ENCODE peak calls at places on chromosome 16, in nine cellular contexts. U is SK-N-SH, L is upper lobe of right lung, X is stomach, S is Peyer's patch, O is tibial artery, Z is mammary epithelial cell, C is endodermal cell, R is fibroblast of pulmonary artery. A is an unnamed sample.

GRCh38 chr16:13672196-13672595 is 247.8 kb upstream of the ERCC4 start:
- DNase-seq in U (no peak), L (no peak), X (no peak), S (no peak), O (no peak), Z (peak), C (no peak), R (no peak), A (no peak)

GRCh38 chr16:88385831-88386815 is 3.4 kb downstream of the ZNF469 start:
- DNase-seq in U (no peak), L (peak), X (no peak), S (no peak), O (no peak), Z (no peak), C (no peak), R (no peak), A (peak)

GRCh38 chr16:85151603-85152413 is 39.5 kb upstream of the CIBAR2 start:
- DNase-seq in U (peak), L (no peak), X (peak), S (peak), O (peak), Z (peak), C (no peak), R (peak), A (no peak)

GRCh38 chr16:16120044-16120381 is 103.3 kb downstream of the ABCC6 start:
- DNase-seq in U (no peak), L (no peak), X (peak), S (peak), O (no peak), Z (no peak), C (no peak), R (no peak), A (no peak)

GRCh38 chr16:54657058-54657708 is 273.5 kb upstream of the IRX5 start:
- DNase-seq in U (no peak), L (no peak), X (peak), S (no peak), O (peak), Z (peak), C (peak), R (peak), A (no peak)

GRCh38 chr16:51982715-51983680 is 563.9 kb downstream of the TOX3 start:
- DNase-seq in U (peak), L (no peak), X (peak), S (peak), O (no peak), Z (peak), C (peak), R (peak), A (no peak)

GRCh38 chr16:12482821-12483220 is 320.9 kb downstream of the CPPED1 start:
- DNase-seq in U (no peak), L (no peak), X (no peak), S (no peak), O (no peak), Z (no peak), C (no peak), R (no peak), A (no peak)

GRCh38 chr16:27781981-27782880 is 232.3 kb downstream of the KATNIP start:
- DNase-seq in U (no peak), L (no peak), X (no peak), S (no peak), O (no peak), Z (no peak), C (no peak), R (no peak), A (no peak)

GRCh38 chr16:30793508-30794069 is 6.6 kb upstream of the ZNF629 start:
- DNase-seq in U (no peak), L (no peak), X (no peak), S (no peak), O (no peak), Z (no peak), C (no peak), R (no peak), A (no peak)

GRCh38 chr16:30802971-30803370 is 16.0 kb upstream of the ZNF629 start:
- DNase-seq in U (no peak), L (no peak), X (no peak), S (no peak), O (no peak), Z (no peak), C (no peak), R (no peak), A (no peak)

GRCh38 chr16:30794634-30795033 is 7.6 kb upstream of the ZNF629 start:
- DNase-seq in U (no peak), L (no peak), X (no peak), S (no peak), O (no peak), Z (no peak), C (no peak), R (no peak), A (no peak)

DNA sequence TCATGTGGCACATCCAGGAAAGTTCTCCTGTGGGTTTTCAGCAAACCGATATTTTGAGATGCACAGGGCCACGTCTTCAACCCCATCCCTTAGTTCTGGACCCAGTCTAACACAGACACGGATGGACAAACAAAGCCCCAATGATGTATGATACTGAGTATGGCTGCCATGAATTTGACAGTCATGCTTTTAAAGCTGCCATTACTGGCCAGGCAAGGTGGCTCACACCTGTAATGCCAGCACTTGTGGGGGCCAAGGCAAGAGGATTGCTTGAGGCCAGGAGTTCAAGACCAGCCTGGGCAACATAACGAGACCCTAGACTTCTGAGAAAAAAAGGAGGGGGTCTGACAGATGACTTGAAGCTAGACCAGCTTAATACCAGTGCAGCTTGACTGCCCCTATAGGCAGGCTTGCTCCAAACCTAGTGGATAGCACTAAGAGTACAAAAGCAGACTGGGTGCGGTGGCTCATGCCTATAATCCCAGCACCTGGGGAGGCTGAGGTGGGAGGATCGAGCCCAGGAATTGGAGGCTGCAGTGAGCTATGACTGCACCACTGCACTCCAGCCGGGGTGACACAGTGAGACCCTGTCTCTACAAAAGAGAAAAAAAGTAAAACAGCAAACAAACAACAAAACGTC is 10.8 kb upstream of the ZNF629 start:
- DNase-seq in U (no peak), L (no peak), X (no peak), S (no peak), O (no peak), Z (no peak), C (no peak), R (no peak), A (no peak)
- TF ChIP-seq CTCF in U (peak), L (no peak), X (no peak), S (no peak), O (no peak), Z (peak), C (peak), R (peak), A (peak)

GRCh38 chr16:67407788-67408452 is 8.4 kb downstream of the ZDHHC1 start:
- DNase-seq in U (no peak), L (no peak), X (no peak), S (no peak), O (no peak), Z (no peak), C (no peak), R (no peak), A (no peak)
- TF ChIP-seq CTCF in U (peak), L (no peak), X (no peak), S (no peak), O (no peak), Z (peak), C (peak), R (no peak), A (no peak)

GRCh38 chr16:20740007-20740883 is 1.4 kb downstream of the THUMPD1 start:
- DNase-seq in U (peak), L (no peak), X (no peak), S (no peak), O (no peak), Z (peak), C (no peak), R (peak), A (no peak)

GRCh38 chr16:20743591-20743990 is 2.0 kb upstream of the THUMPD1 start:
- DNase-seq in U (no peak), L (no peak), X (no peak), S (no peak), O (no peak), Z (no peak), C (no peak), R (no peak), A (no peak)

GRCh38 chr16:20740901-20741491 is 622 bp downstream of the THUMPD1 start:
- DNase-seq in U (peak), L (peak), X (peak), S (peak), O (peak), Z (peak), C (peak), R (peak), A (no peak)

GRCh38 chr16:20744922-20745440 is 3.4 kb upstream of the THUMPD1 start:
- DNase-seq in U (no peak), L (no peak), X (no peak), S (no peak), O (peak), Z (no peak), C (no peak), R (no peak), A (no peak)

DNA sequence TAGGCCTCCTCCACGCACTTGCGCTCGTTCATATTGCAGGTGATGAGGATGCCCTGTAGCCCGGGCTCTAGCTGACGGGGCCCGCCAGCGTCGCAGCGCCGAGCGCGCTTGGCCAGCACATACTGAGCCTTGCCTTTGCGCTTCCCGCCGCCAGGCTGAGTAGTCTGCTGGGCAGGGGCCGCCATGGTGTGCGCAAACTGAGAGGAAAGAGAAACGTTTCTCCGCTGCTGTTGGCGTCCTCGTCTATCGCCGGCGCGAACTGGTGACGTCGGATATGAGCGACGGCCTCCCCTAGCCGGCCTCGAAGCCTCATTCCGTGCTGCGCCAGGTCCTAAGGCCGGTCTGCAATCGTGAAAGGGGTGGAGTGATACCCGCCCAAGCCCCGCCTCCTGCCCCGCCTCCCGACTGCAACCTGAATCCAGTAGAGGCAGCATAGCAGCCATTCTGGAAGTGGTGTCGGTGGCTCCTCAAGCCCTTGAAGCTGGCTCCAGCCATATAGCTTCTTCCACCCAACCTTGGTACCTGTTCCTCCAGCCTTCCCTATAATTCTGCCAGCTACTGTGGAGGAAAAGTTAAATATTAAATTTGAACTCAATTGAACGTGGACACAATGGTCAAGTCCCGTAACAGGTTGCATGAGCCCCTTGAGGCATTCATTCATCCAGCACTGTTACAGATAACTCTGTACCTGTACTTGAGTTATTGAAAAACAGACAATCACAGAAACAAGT is at the start of gene THUMPD1:
- DNase-seq in U (peak), L (peak), X (peak), S (peak), O (peak), Z (peak), C (peak), R (peak), A (peak)
- TF ChIP-seq CTCF in U (peak), L (peak), X (no peak), S (peak), O (no peak), Z (peak), C (peak), R (peak), A (peak)

GRCh38 chr16:48117217-48118105 is 38.3 kb downstream of the ABCC12 start:
- DNase-seq in U (peak), L (peak), X (no peak), S (peak), O (no peak), Z (no peak), C (peak), R (peak), A (no peak)
- TF ChIP-seq CTCF in U (peak), L (peak), X (no peak), S (peak), O (no peak), Z (peak), C (peak), R (peak), A (peak)

GRCh38 chr16:19114359-19115147 is 789 bp downstream of the ITPRIPL2 start:
- DNase-seq in U (peak), L (peak), X (peak), S (peak), O (peak), Z (peak), C (peak), R (peak), A (peak)
- TF ChIP-seq CTCF in U (no peak), L (no peak), X (no peak), S (peak), O (no peak), Z (no peak), C (no peak), R (no peak), A (no peak)

GRCh38 chr16:1706386-1707192 is 594 bp downstream of the MAPK8IP3 start:
- DNase-seq in U (peak), L (peak), X (no peak), S (no peak), O (no peak), Z (no peak), C (peak), R (peak), A (no peak)

GRCh38 chr16:1708083-1708767 is 2.2 kb downstream of the MAPK8IP3 start:
- DNase-seq in U (no peak), L (no peak), X (no peak), S (no peak), O (no peak), Z (no peak), C (no peak), R (no peak), A (no peak)

GRCh38 chr16:1708768-1709180 is 2.8 kb downstream of the MAPK8IP3 start:
- DNase-seq in U (no peak), L (no peak), X (no peak), S (no peak), O (no peak), Z (no peak), C (no peak), R (peak), A (no peak)

GRCh38 chr16:1705688-1706385 is at the start of gene MAPK8IP3:
- DNase-seq in U (peak), L (peak), X (peak), S (peak), O (peak), Z (peak), C (peak), R (peak), A (peak)

DNA sequence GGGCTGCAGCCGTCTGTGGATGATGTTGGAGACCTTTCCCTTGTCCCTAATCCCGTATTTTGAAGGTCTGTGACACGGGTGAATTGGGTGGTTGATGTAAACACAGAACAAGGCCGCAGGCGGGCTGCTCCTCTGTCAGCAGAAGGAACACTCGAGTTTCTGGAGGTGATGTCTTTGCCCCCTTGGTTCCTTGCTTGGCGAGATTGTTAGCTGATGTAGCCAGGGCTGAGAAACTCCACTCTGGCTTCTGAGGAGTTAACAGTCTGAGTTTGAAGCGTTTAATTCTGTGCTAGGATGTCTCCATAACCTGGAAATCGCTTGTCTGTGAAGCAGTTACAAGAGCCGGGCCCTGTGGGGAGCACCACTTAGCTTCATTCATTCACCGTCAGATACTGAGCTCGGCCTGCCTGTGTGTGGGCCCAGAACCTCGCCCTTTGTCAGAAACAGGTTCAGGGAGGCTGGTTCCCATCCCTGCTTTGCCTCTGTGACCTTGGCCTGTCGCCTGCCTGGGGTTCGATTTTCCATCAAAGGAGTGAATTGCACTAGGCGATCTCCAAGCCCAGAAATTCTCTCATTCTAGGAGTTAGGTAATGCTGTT is 1.3 kb downstream of the MAPK8IP3 start:
- DNase-seq in U (peak), L (no peak), X (no peak), S (no peak), O (no peak), Z (no peak), C (peak), R (peak), A (no peak)
- TF ChIP-seq CTCF in U (no peak), L (no peak), X (no peak), S (no peak), O (no peak), Z (no peak), C (no peak), R (no peak), A (peak)

GRCh38 chr16:57734308-57734924 is 1.2 kb upstream of the KATNB1 start:
- DNase-seq in U (no peak), L (no peak), X (no peak), S (no peak), O (no peak), Z (no peak), C (no peak), R (no peak), A (peak)

GRCh38 chr16:57734925-57735754 is 430 bp upstream of the KATNB1 start:
- DNase-seq in U (peak), L (peak), X (peak), S (peak), O (peak), Z (peak), C (peak), R (peak), A (peak)

GRCh38 chr16:57738844-57739243 is 3.3 kb downstream of the KATNB1 start:
- DNase-seq in U (no peak), L (no peak), X (no peak), S (no peak), O (no peak), Z (no peak), C (no peak), R (no peak), A (no peak)

GRCh38 chr16:57735755-57736418 is at the start of gene KATNB1:
- DNase-seq in U (no peak), L (no peak), X (no peak), S (no peak), O (no peak), Z (no peak), C (no peak), R (no peak), A (peak)

GRCh38 chr16:57736419-57737281 is 1.1 kb downstream of the KATNB1 start:
- DNase-seq in U (peak), L (peak), X (peak), S (peak), O (no peak), Z (peak), C (peak), R (peak), A (no peak)
- TF ChIP-seq CTCF in U (peak), L (no peak), X (no peak), S (peak), O (no peak), Z (peak), C (peak), R (peak), A (peak)

DNA sequence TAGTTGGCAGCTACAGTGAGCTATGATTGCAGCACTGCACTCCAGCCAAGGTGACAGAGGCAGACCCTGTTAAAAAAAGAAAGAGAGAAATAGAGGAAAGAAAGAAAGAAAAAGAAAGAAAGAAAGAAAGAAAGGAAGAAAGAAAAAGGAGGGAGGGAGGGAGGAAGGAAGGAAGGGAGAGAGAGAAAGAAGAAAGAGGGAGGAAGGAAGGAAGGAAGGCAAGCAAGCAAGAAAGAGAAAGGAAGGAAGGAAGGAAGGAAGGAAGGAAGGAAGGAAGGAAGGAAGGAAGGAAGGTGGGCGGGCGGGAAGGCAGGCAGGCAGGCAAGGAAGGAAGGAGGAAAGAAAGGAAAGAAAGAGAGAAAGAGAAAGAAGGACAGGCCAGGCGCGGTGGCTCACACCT is 1.0 kb upstream of the SCNN1G start:
- DNase-seq in U (no peak), L (no peak), X (no peak), S (no peak), O (no peak), Z (no peak), C (no peak), R (no peak), A (no peak)
- TF ChIP-seq CTCF in U (no peak), L (no peak), X (no peak), S (no peak), O (no peak), Z (no peak), C (no peak), R (no peak), A (no peak)

DNA sequence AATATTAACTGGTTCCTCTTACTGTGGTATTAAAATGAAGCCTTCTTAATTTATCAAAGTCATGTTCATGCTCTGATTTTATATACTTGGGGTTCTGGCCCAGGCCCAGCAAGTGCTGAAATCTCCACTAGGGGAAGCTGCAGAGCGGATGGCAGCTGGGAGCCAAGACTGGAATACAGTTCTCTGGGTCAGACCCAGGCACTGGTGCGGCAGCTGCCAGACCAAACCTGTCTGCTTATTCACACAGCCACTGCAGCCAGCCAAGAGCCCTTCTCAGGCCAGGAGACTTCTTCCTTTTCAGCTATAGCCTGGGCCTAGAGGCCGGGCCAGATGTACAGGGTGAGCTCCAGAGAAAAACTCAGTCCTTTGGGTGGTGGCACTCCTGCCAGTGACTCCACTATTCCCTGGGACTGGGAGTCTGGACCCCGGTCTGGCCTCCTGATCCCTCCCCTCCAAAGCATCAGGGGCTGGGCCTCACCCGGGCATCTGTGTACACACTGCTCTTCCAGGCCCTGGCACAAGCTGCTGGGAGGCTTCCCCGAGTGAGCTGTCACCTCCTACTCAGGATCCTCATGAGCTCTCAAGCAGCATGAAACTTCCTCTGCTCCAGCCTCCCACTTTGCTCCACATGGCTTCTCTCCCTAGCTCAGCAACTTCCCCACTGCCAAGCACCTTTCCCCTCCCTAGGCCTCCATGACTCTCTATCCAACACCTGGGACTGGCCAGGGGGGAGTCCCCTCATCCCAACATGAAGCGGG is 24.4 kb downstream of the ATP6V0D1 start:
- DNase-seq in U (peak), L (no peak), X (peak), S (peak), O (peak), Z (peak), C (peak), R (peak), A (no peak)
- TF ChIP-seq CTCF in U (peak), L (peak), X (peak), S (peak), O (peak), Z (peak), C (peak), R (peak), A (peak)